ENCODE peak calls at places on chromosomes 6 and 20, in seven cellular contexts. Z, J, S, V, L, K and M are unnamed samples.

GRCh38 chr6:43734294-43734665 is 35.7 kb upstream of the VEGFA start:
- DNase-seq in Z (no peak), J (no peak), S (no peak), V (no peak), L (no peak), K (no peak), M (no peak)

GRCh38 chr20:57663681-57664451 is 43.6 kb upstream of the ZBP1 start:
- DNase-seq in Z (no peak), J (no peak), S (no peak), V (no peak), L (no peak), K (no peak), M (no peak)

GRCh38 chr6:15364401-15365037 is 118.7 kb downstream of the JARID2 start:
- DNase-seq in Z (no peak), J (no peak), S (no peak), V (peak), L (no peak), K (no peak), M (no peak)

GRCh38 chr6:44012078-44012493 is 115.2 kb downstream of the MRPL14 start:
- DNase-seq in Z (no peak), J (no peak), S (peak), V (no peak), L (no peak), K (peak), M (no peak)

GRCh38 chr6:26525818-26526217 is 12.3 kb upstream of the HMGN4 start:
- DNase-seq in Z (no peak), J (no peak), S (no peak), V (no peak), L (no peak), K (no peak), M (no peak)

GRCh38 chr6:147080215-147080614 is 124.0 kb upstream of the STXBP5 start:
- DNase-seq in Z (no peak), J (no peak), S (no peak), V (no peak), L (peak), K (no peak), M (no peak)

GRCh38 chr20:48326434-48326691 is 501.4 kb downstream of the PREX1 start:
- DNase-seq in Z (no peak), J (no peak), S (no peak), V (no peak), L (no peak), K (no peak), M (no peak)

GRCh38 chr6:101666256-101666655 is 272.7 kb downstream of the GRIK2 start:
- DNase-seq in Z (no peak), J (no peak), S (peak), V (no peak), L (no peak), K (peak), M (no peak)

GRCh38 chr6:39947611-39948068 is 13.4 kb upstream of the MOCS1 start:
- DNase-seq in Z (no peak), J (no peak), S (no peak), V (no peak), L (no peak), K (no peak), M (no peak)

GRCh38 chr6:15283986-15284361 is 38.1 kb downstream of the JARID2 start:
- DNase-seq in Z (no peak), J (no peak), S (no peak), V (no peak), L (no peak), K (no peak), M (no peak)

GRCh38 chr6:42400031-42400760 is 51.5 kb downstream of the TRERF1 start:
- DNase-seq in Z (no peak), J (no peak), S (no peak), V (no peak), L (no peak), K (no peak), M (no peak)

GRCh38 chr6:72999995-73000394 is 225.3 kb downstream of the KHDC1L start:
- DNase-seq in Z (no peak), J (no peak), S (no peak), V (no peak), L (peak), K (no peak), M (no peak)

GRCh38 chr20:911882-912600 is 4.1 kb downstream of the ANGPT4 start:
- DNase-seq in Z (no peak), J (no peak), S (no peak), V (no peak), L (no peak), K (no peak), M (no peak)

GRCh38 chr6:36979343-36979742 is 6.7 kb downstream of the MTCH1 start:
- DNase-seq in Z (peak), J (no peak), S (no peak), V (no peak), L (peak), K (peak), M (no peak)

GRCh38 chr6:3228046-3228671 is 706 bp upstream of the TUBB2B start:
- DNase-seq in Z (peak), J (no peak), S (no peak), V (peak), L (peak), K (no peak), M (no peak)

GRCh38 chr6:1389791-1390070 is 355 bp downstream of the FOXF2 start:
- DNase-seq in Z (no peak), J (no peak), S (no peak), V (no peak), L (no peak), K (no peak), M (no peak)

GRCh38 chr6:52994789-52995078 is 350 bp downstream of the GSTA4 start:
- DNase-seq in Z (peak), J (no peak), S (no peak), V (peak), L (no peak), K (no peak), M (no peak)

GRCh38 chr6:105601541-105602174 is 198.8 kb upstream of the PREP start:
- DNase-seq in Z (no peak), J (peak), S (peak), V (no peak), L (no peak), K (peak), M (no peak)

GRCh38 chr6:168834814-168835213 is 393.8 kb downstream of the SMOC2 start:
- DNase-seq in Z (no peak), J (no peak), S (no peak), V (no peak), L (peak), K (no peak), M (no peak)

GRCh38 chr20:59412896-59413295 is 112.5 kb downstream of the EDN3 start:
- DNase-seq in Z (no peak), J (no peak), S (no peak), V (no peak), L (peak), K (no peak), M (no peak)

GRCh38 chr6:156777866-156778614 is 862 bp downstream of the ARID1B start:
- DNase-seq in Z (peak), J (no peak), S (peak), V (peak), L (peak), K (no peak), M (no peak)

GRCh38 chr6:46098678-46099077 is 31.1 kb upstream of the ENPP4 start:
- DNase-seq in Z (peak), J (no peak), S (no peak), V (no peak), L (peak), K (no peak), M (no peak)

GRCh38 chr6:116313377-116313776 is 33.6 kb upstream of the TSPYL1 start:
- DNase-seq in Z (no peak), J (no peak), S (no peak), V (no peak), L (no peak), K (no peak), M (no peak)

GRCh38 chr6:103273048-103273447 is 1586.7 kb downstream of the HACE1 start:
- DNase-seq in Z (peak), J (no peak), S (no peak), V (no peak), L (peak), K (no peak), M (no peak)

GRCh38 chr20:35617397-35618031 is 1.9 kb downstream of the SPAG4 start:
- DNase-seq in Z (peak), J (no peak), S (no peak), V (peak), L (peak), K (peak), M (no peak)

GRCh38 chr6:36928547-36928918 is 26.0 kb upstream of the PI16 start:
- DNase-seq in Z (no peak), J (no peak), S (no peak), V (no peak), L (no peak), K (no peak), M (no peak)

GRCh38 chr6:159061805-159062563 is 17.2 kb upstream of the TAGAP start:
- DNase-seq in Z (no peak), J (no peak), S (no peak), V (no peak), L (no peak), K (no peak), M (no peak)